ENCODE peak calls at places on chromosomes 13 and 19, in four cellular contexts. C is head of caudate nucleus, U is EL, H is AG09309. D is an unnamed sample.

GRCh38 chr13:90622547-90622946 is 724.9 kb upstream of the MIR17HG start:
- DNase-seq in C (no peak), U (peak; percentile 50), H (no peak), D (no peak)

GRCh38 chr13:46728777-46729176 is 68.2 kb downstream of the ESD start:
- DNase-seq in C (no peak), U (peak; percentile 13), H (no peak), D (no peak)

GRCh38 chr13:102729560-102730275 is 34.9 kb upstream of the METTL21C start:
- DNase-seq in C (no peak), U (peak; percentile 61), H (no peak), D (peak; percentile 82)

GRCh38 chr19:13260883-13261653 is 110.9 kb downstream of the IER2 start:
- DNase-seq in C (no peak), U (peak; percentile 87), H (peak; percentile 66), D (peak; percentile 95)

GRCh38 chr13:39144941-39145533 is 106.8 kb downstream of the NHLRC3 start:
- DNase-seq in C (peak; percentile 9), U (peak; percentile 57), H (peak; percentile 43), D (peak; percentile 54)

GRCh38 chr19:31099470-31100190 is 249.6 kb downstream of the TSHZ3 start:
- DNase-seq in C (no peak), U (no peak), H (peak; percentile 21), D (no peak)

GRCh38 chr19:42529248-42529764 is 1.0 kb upstream of the CEACAM1 start:
- DNase-seq in C (peak; percentile 52), U (peak; percentile 57), H (peak; percentile 2), D (peak; percentile 21)

GRCh38 chr19:48962029-48962848 is 2.9 kb upstream of the FTL start:
- DNase-seq in C (no peak), U (peak; percentile 61), H (no peak), D (no peak)

GRCh38 chr19:41407271-41407670 is 9.7 kb downstream of the BCKDHA start:
- DNase-seq in C (no peak), U (no peak), H (no peak), D (no peak)

GRCh38 chr19:4553092-4553695 is 6.3 kb downstream of the SEMA6B start:
- DNase-seq in C (no peak), U (no peak), H (no peak), D (no peak)

GRCh38 chr19:8320564-8321066 is 560 bp downstream of the NDUFA7 start:
- DNase-seq in C (no peak), U (no peak), H (no peak), D (no peak)

GRCh38 chr13:106609116-106609515 is 41.2 kb upstream of the ARGLU1 start:
- DNase-seq in C (no peak), U (no peak), H (no peak), D (no peak)

GRCh38 chr19:45659096-45659729 is 8.8 kb upstream of the GIPR start:
- DNase-seq in C (no peak), U (no peak), H (no peak), D (no peak)

GRCh38 chr13:83878691-83879410 is 3.4 kb downstream of the SLITRK1 start:
- DNase-seq in C (peak; percentile 49), U (peak; percentile 18), H (no peak), D (no peak)

GRCh38 chr13:36858285-36858684 is 39.3 kb downstream of the RFXAP start:
- DNase-seq in C (no peak), U (peak; percentile 53), H (peak; percentile 10), D (no peak)

GRCh38 chr19:36054733-36055686 is at the start of gene WDR62:
- DNase-seq in C (peak; percentile 94), U (peak; percentile 94), H (no peak), D (peak; percentile 84)

GRCh38 chr13:46202188-46202795 is 9.4 kb upstream of the LRRC63 start:
- DNase-seq in C (no peak), U (no peak), H (no peak), D (no peak)

GRCh38 chr19:44142014-44142523 is 715 bp downstream of the ZNF234 start:
- DNase-seq in C (no peak), U (peak; percentile 37), H (no peak), D (no peak)

GRCh38 chr13:37788346-37788745 is 81.2 kb downstream of the TRPC4 start:
- DNase-seq in C (no peak), U (no peak), H (no peak), D (no peak)

GRCh38 chr13:107834268-107834667 is 381.1 kb downstream of the LIG4 start:
- DNase-seq in C (no peak), U (no peak), H (no peak), D (no peak)